ENCODE peak calls at places on chromosomes 16 and 17, in eight cellular contexts. One of them, this sample, is unnamed.

GRCh38 chr16:56643080-56643778 is 4.8 kb downstream of the MT1A start:
- DNase-seq in A549: peak; percentile 85
- DNase-seq in CD8-positive, alpha-beta T cell: peak; percentile 86
- DNase-seq in foreskin keratinocyte: peak; percentile 44
- DNase-seq in ovary: peak; percentile 51
- DNase-seq in hepatocyte: peak; percentile 79
- DNase-seq in AG04450: no peak
- DNase-seq in heart left ventricle: peak; percentile 63
- DNase-seq in this sample: no peak

GRCh38 chr17:50905460-50905803 is 39.3 kb upstream of the TOB1 start:
- DNase-seq in A549: no peak
- DNase-seq in CD8-positive, alpha-beta T cell: no peak
- DNase-seq in foreskin keratinocyte: no peak
- DNase-seq in ovary: no peak
- DNase-seq in hepatocyte: peak; percentile 73
- DNase-seq in AG04450: no peak
- DNase-seq in heart left ventricle: no peak
- DNase-seq in this sample: no peak

GRCh38 chr16:57304169-57305061 is 19.9 kb upstream of the PLLP start:
- DNase-seq in A549: peak; percentile 90
- DNase-seq in CD8-positive, alpha-beta T cell: no peak
- DNase-seq in foreskin keratinocyte: no peak
- DNase-seq in ovary: no peak
- DNase-seq in hepatocyte: peak; percentile 88
- DNase-seq in AG04450: no peak
- DNase-seq in heart left ventricle: peak; percentile 75
- DNase-seq in this sample: no peak

GRCh38 chr17:50956750-50957523 is 90.8 kb upstream of the TOB1 start:
- DNase-seq in A549: peak; percentile 69
- DNase-seq in CD8-positive, alpha-beta T cell: peak; percentile 80
- DNase-seq in foreskin keratinocyte: peak; percentile 35
- DNase-seq in ovary: peak; percentile 70
- DNase-seq in hepatocyte: peak; percentile 78
- DNase-seq in AG04450: peak; percentile 20
- DNase-seq in heart left ventricle: peak; percentile 59
- DNase-seq in this sample: peak; percentile 75

GRCh38 chr17:48241131-48241591 is 133.6 kb downstream of the SNX11 start:
- DNase-seq in A549: peak; percentile 90
- DNase-seq in CD8-positive, alpha-beta T cell: no peak
- DNase-seq in foreskin keratinocyte: peak; percentile 41
- DNase-seq in ovary: no peak
- DNase-seq in hepatocyte: peak; percentile 25
- DNase-seq in AG04450: no peak
- DNase-seq in heart left ventricle: peak; percentile 32
- DNase-seq in this sample: peak; percentile 66

GRCh38 chr17:13393841-13394710 is 207.7 kb downstream of the HS3ST3A1 start:
- DNase-seq in A549: no peak
- DNase-seq in CD8-positive, alpha-beta T cell: no peak
- DNase-seq in foreskin keratinocyte: peak; percentile 61
- DNase-seq in ovary: no peak
- DNase-seq in hepatocyte: no peak
- DNase-seq in AG04450: peak; percentile 70
- DNase-seq in heart left ventricle: no peak
- DNase-seq in this sample: no peak

GRCh38 chr17:73465851-73466250 is 154.1 kb upstream of the CDC42EP4 start:
- DNase-seq in A549: no peak
- DNase-seq in CD8-positive, alpha-beta T cell: no peak
- DNase-seq in foreskin keratinocyte: no peak
- DNase-seq in ovary: no peak
- DNase-seq in hepatocyte: no peak
- DNase-seq in AG04450: no peak
- DNase-seq in heart left ventricle: no peak
- DNase-seq in this sample: no peak

GRCh38 chr17:59154721-59155438 is at the start of gene SKA2:
- DNase-seq in A549: peak; percentile 100
- DNase-seq in CD8-positive, alpha-beta T cell: peak; percentile 95
- DNase-seq in foreskin keratinocyte: peak; percentile 100
- DNase-seq in ovary: peak; percentile 94
- DNase-seq in hepatocyte: no peak
- DNase-seq in AG04450: no peak
- DNase-seq in heart left ventricle: peak; percentile 97
- DNase-seq in this sample: peak; percentile 85

GRCh38 chr17:42783062-42783777 is 2.8 kb downstream of the WNK4 start:
- DNase-seq in A549: peak; percentile 67
- DNase-seq in CD8-positive, alpha-beta T cell: no peak
- DNase-seq in foreskin keratinocyte: peak; percentile 84
- DNase-seq in ovary: no peak
- DNase-seq in hepatocyte: no peak
- DNase-seq in AG04450: peak; percentile 41
- DNase-seq in heart left ventricle: no peak
- DNase-seq in this sample: no peak

GRCh38 chr17:79330229-79330628 is 255.6 kb downstream of the ENGASE start:
- DNase-seq in A549: no peak
- DNase-seq in CD8-positive, alpha-beta T cell: no peak
- DNase-seq in foreskin keratinocyte: no peak
- DNase-seq in ovary: no peak
- DNase-seq in hepatocyte: no peak
- DNase-seq in AG04450: no peak
- DNase-seq in heart left ventricle: no peak
- DNase-seq in this sample: no peak

GRCh38 chr17:18226284-18226945 is 980 bp downstream of the LLGL1 start:
- DNase-seq in A549: no peak
- DNase-seq in CD8-positive, alpha-beta T cell: no peak
- DNase-seq in foreskin keratinocyte: no peak
- DNase-seq in ovary: peak; percentile 47
- DNase-seq in hepatocyte: peak; percentile 47
- DNase-seq in AG04450: no peak
- DNase-seq in heart left ventricle: no peak
- DNase-seq in this sample: no peak

GRCh38 chr16:71912483-71912882 is 17.2 kb downstream of the IST1 start:
- DNase-seq in A549: no peak
- DNase-seq in CD8-positive, alpha-beta T cell: no peak
- DNase-seq in foreskin keratinocyte: no peak
- DNase-seq in ovary: no peak
- DNase-seq in hepatocyte: no peak
- DNase-seq in AG04450: no peak
- DNase-seq in heart left ventricle: no peak
- DNase-seq in this sample: no peak

GRCh38 chr16:57693539-57693938 is 1.1 kb upstream of the DRC7 start:
- DNase-seq in A549: no peak
- DNase-seq in CD8-positive, alpha-beta T cell: no peak
- DNase-seq in foreskin keratinocyte: no peak
- DNase-seq in ovary: no peak
- DNase-seq in hepatocyte: no peak
- DNase-seq in AG04450: no peak
- DNase-seq in heart left ventricle: no peak
- DNase-seq in this sample: no peak

GRCh38 chr17:9409430-9409829 is 166.2 kb downstream of the STX8 start:
- DNase-seq in A549: no peak
- DNase-seq in CD8-positive, alpha-beta T cell: no peak
- DNase-seq in foreskin keratinocyte: no peak
- DNase-seq in ovary: no peak
- DNase-seq in hepatocyte: no peak
- DNase-seq in AG04450: no peak
- DNase-seq in heart left ventricle: no peak
- DNase-seq in this sample: no peak

GRCh38 chr17:78789149-78789662 is 7.1 kb upstream of the CYTH1 start:
- DNase-seq in A549: no peak
- DNase-seq in CD8-positive, alpha-beta T cell: no peak
- DNase-seq in foreskin keratinocyte: no peak
- DNase-seq in ovary: no peak
- DNase-seq in hepatocyte: no peak
- DNase-seq in AG04450: no peak
- DNase-seq in heart left ventricle: no peak
- DNase-seq in this sample: no peak

GRCh38 chr16:77594798-77595625 is 127.3 kb upstream of the NUDT7 start:
- DNase-seq in A549: no peak
- DNase-seq in CD8-positive, alpha-beta T cell: no peak
- DNase-seq in foreskin keratinocyte: no peak
- DNase-seq in ovary: no peak
- DNase-seq in hepatocyte: no peak
- DNase-seq in AG04450: no peak
- DNase-seq in heart left ventricle: no peak
- DNase-seq in this sample: no peak

GRCh38 chr16:86924537-86924936 is 346.2 kb downstream of the FOXL1 start:
- DNase-seq in A549: peak; percentile 12
- DNase-seq in CD8-positive, alpha-beta T cell: no peak
- DNase-seq in foreskin keratinocyte: no peak
- DNase-seq in ovary: no peak
- DNase-seq in hepatocyte: no peak
- DNase-seq in AG04450: peak; percentile 85
- DNase-seq in heart left ventricle: no peak
- DNase-seq in this sample: no peak

GRCh38 chr17:31535581-31535981 is 144.1 kb downstream of the RAB11FIP4 start:
- DNase-seq in A549: no peak
- DNase-seq in CD8-positive, alpha-beta T cell: no peak
- DNase-seq in foreskin keratinocyte: no peak
- DNase-seq in ovary: no peak
- DNase-seq in hepatocyte: no peak
- DNase-seq in AG04450: no peak
- DNase-seq in heart left ventricle: no peak
- DNase-seq in this sample: peak; percentile 88

GRCh38 chr16:86722970-86723369 is 144.6 kb downstream of the FOXL1 start:
- DNase-seq in A549: no peak
- DNase-seq in CD8-positive, alpha-beta T cell: no peak
- DNase-seq in foreskin keratinocyte: no peak
- DNase-seq in ovary: no peak
- DNase-seq in hepatocyte: no peak
- DNase-seq in AG04450: no peak
- DNase-seq in heart left ventricle: no peak
- DNase-seq in this sample: no peak

GRCh38 chr16:50737420-50737959 is 4.4 kb upstream of the CYLD start:
- DNase-seq in A549: no peak
- DNase-seq in CD8-positive, alpha-beta T cell: peak; percentile 21
- DNase-seq in foreskin keratinocyte: no peak
- DNase-seq in ovary: no peak
- DNase-seq in hepatocyte: no peak
- DNase-seq in AG04450: no peak
- DNase-seq in heart left ventricle: no peak
- DNase-seq in this sample: no peak

GRCh38 chr16:51137097-51137496 is 14.0 kb downstream of the SALL1 start:
- DNase-seq in A549: no peak
- DNase-seq in CD8-positive, alpha-beta T cell: no peak
- DNase-seq in foreskin keratinocyte: no peak
- DNase-seq in ovary: no peak
- DNase-seq in hepatocyte: no peak
- DNase-seq in AG04450: no peak
- DNase-seq in heart left ventricle: no peak
- DNase-seq in this sample: no peak

GRCh38 chr17:33642002-33642401 is 348.9 kb upstream of the ASIC2 start:
- DNase-seq in A549: peak; percentile 11
- DNase-seq in CD8-positive, alpha-beta T cell: no peak
- DNase-seq in foreskin keratinocyte: no peak
- DNase-seq in ovary: no peak
- DNase-seq in hepatocyte: no peak
- DNase-seq in AG04450: no peak
- DNase-seq in heart left ventricle: no peak
- DNase-seq in this sample: peak; percentile 7

GRCh38 chr17:46013502-46014165 is 14.6 kb downstream of the STH start:
- DNase-seq in A549: no peak
- DNase-seq in CD8-positive, alpha-beta T cell: no peak
- DNase-seq in foreskin keratinocyte: peak; percentile 41
- DNase-seq in ovary: no peak
- DNase-seq in hepatocyte: no peak
- DNase-seq in AG04450: peak; percentile 27
- DNase-seq in heart left ventricle: no peak
- DNase-seq in this sample: no peak
- TF ChIP-seq CTCF in A549: no peak
- TF ChIP-seq CTCF in CD8-positive, alpha-beta T cell: no peak
- TF ChIP-seq CTCF in foreskin keratinocyte: no peak
- TF ChIP-seq CTCF in ovary: no peak
- TF ChIP-seq CTCF in hepatocyte: no peak
- TF ChIP-seq CTCF in AG04450: peak; percentile 0
- TF ChIP-seq CTCF in heart left ventricle: no peak
- TF ChIP-seq CTCF in this sample: no peak

GRCh38 chr17:43826206-43826605 is 6.7 kb downstream of the MPP3 start:
- DNase-seq in A549: no peak
- DNase-seq in CD8-positive, alpha-beta T cell: no peak
- DNase-seq in foreskin keratinocyte: no peak
- DNase-seq in ovary: no peak
- DNase-seq in hepatocyte: no peak
- DNase-seq in AG04450: no peak
- DNase-seq in heart left ventricle: no peak
- DNase-seq in this sample: no peak
- TF ChIP-seq CTCF in A549: no peak
- TF ChIP-seq CTCF in CD8-positive, alpha-beta T cell: no peak
- TF ChIP-seq CTCF in foreskin keratinocyte: no peak
- TF ChIP-seq CTCF in ovary: no peak
- TF ChIP-seq CTCF in hepatocyte: no peak
- TF ChIP-seq CTCF in AG04450: no peak
- TF ChIP-seq CTCF in heart left ventricle: no peak
- TF ChIP-seq CTCF in this sample: no peak

DNA sequence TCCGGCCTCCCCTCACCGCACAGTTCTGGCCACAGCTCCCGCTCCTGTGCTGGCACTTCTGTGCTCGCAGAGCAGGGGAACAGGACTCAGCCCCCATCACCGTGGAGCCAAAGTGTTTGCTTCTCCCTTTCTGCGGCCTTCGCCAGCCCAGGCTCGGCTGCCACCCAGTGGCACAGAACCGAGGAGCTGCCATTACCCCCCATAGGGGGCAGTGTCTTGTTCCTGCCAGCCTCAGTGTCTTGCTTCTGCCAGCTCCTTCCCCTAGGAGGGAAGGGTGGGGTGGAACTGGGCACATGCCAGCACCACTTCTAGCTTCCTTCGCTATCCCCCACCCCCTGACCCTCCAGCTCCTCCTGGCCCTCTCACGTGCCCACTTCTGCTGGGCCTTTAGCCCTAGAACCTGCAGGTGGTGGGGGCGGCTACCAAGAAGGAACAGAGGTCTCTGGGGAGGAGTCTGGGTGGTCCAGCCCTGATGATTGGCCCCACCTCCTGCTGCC is 645 bp upstream of the ELMO3 start:
- DNase-seq in A549: peak; percentile 66
- DNase-seq in CD8-positive, alpha-beta T cell: no peak
- DNase-seq in foreskin keratinocyte: peak; percentile 70
- DNase-seq in ovary: peak; percentile 44
- DNase-seq in hepatocyte: no peak
- DNase-seq in AG04450: no peak
- DNase-seq in heart left ventricle: no peak
- DNase-seq in this sample: peak; percentile 66
- TF ChIP-seq CTCF in A549: peak; percentile 76
- TF ChIP-seq CTCF in CD8-positive, alpha-beta T cell: no peak
- TF ChIP-seq CTCF in foreskin keratinocyte: peak; percentile 98
- TF ChIP-seq CTCF in ovary: no peak
- TF ChIP-seq CTCF in hepatocyte: peak; percentile 43
- TF ChIP-seq CTCF in AG04450: peak; percentile 60
- TF ChIP-seq CTCF in heart left ventricle: peak; percentile 63
- TF ChIP-seq CTCF in this sample: no peak

DNA sequence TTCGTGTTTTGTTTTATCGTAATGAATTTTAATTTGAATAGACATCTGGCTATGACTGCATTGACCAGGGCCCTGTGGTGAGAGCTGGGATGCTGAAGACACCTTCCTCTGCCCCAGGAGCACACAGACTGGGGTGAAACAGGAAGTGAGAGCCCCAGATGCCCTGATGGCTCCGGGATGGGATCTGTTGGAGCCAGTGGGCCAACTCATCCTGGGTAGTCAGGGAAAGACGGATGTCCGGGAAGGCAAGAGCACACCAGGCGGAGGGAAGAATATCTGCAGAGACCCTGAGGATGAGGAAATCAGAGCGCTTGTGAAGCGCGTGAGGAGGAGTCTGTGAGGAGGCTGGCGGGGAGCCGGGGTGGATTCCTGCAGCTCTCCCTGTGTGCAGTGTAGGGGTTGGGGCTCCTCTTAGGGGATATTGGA is 71.5 kb upstream of the LGALS9 start:
- DNase-seq in A549: no peak
- DNase-seq in CD8-positive, alpha-beta T cell: no peak
- DNase-seq in foreskin keratinocyte: peak; percentile 13
- DNase-seq in ovary: peak; percentile 68
- DNase-seq in hepatocyte: peak; percentile 65
- DNase-seq in AG04450: peak; percentile 57
- DNase-seq in heart left ventricle: peak; percentile 50
- DNase-seq in this sample: no peak
- TF ChIP-seq CTCF in A549: no peak
- TF ChIP-seq CTCF in CD8-positive, alpha-beta T cell: no peak
- TF ChIP-seq CTCF in foreskin keratinocyte: no peak
- TF ChIP-seq CTCF in ovary: no peak
- TF ChIP-seq CTCF in hepatocyte: peak; percentile 11
- TF ChIP-seq CTCF in AG04450: peak; percentile 55
- TF ChIP-seq CTCF in heart left ventricle: peak; percentile 14
- TF ChIP-seq CTCF in this sample: no peak